ENCODE peak calls at places on chromosomes 7 and 10, in eight cellular contexts. U, O, D, P, Q, A, X and Z are unnamed samples.

GRCh38 chr7:82057476-82057875 is 287.6 kb upstream of the HGF start:
- DNase-seq in O (no peak), P (no peak), D (no peak), A (no peak), X (no peak), U (no peak), Q (no peak), Z (no peak)

GRCh38 chr10:118758449-118758848 is 3.7 kb upstream of the CACUL1 start:
- DNase-seq in Q (no peak), A (no peak), O (no peak), U (no peak), P (no peak), X (no peak), D (no peak), Z (no peak)

GRCh38 chr7:154610903-154611302 is 392.0 kb downstream of the PAXIP1 start:
- DNase-seq in U (no peak), O (no peak), Q (no peak), D (no peak), A (no peak), P (no peak), X (no peak), Z (no peak)

GRCh38 chr10:119098576-119098975 is 5.3 kb upstream of the DENND10 start:
- DNase-seq in X (no peak), D (no peak), P (no peak), O (no peak), Q (no peak), A (no peak), U (no peak), Z (no peak)

GRCh38 chr10:117663750-117664149 is 121.2 kb downstream of the EMX2 start:
- DNase-seq in P (no peak), U (peak), D (peak), Q (no peak), A (no peak), X (peak), O (no peak), Z (peak)

GRCh38 chr7:68207676-68208075 is 1211.0 kb downstream of the TYW1 start:
- DNase-seq in O (no peak), Q (no peak), A (no peak), P (no peak), D (no peak), X (no peak), U (no peak), Z (no peak)

GRCh38 chr10:42942279-42942932 is 134.5 kb upstream of the RET start:
- DNase-seq in Q (no peak), P (no peak), A (no peak), D (no peak), U (no peak), O (no peak), X (no peak), Z (no peak)

GRCh38 chr10:113062977-113063967 is 113.2 kb downstream of the TCF7L2 start:
- DNase-seq in D (no peak), P (no peak), U (no peak), X (no peak), A (no peak), O (peak), Q (no peak), Z (no peak)

GRCh38 chr10:782751-783648 is 93.5 kb upstream of the DIP2C start:
- DNase-seq in O (peak), X (no peak), Q (no peak), U (no peak), D (no peak), A (no peak), P (no peak), Z (no peak)

GRCh38 chr10:70146489-70147488 is at the start of gene TYSND1:
- DNase-seq in X (peak), D (peak), Q (peak), U (peak), P (peak), A (peak), O (peak), Z (peak)